ENCODE peak calls at places on chromosomes 13 and 19, in six cellular contexts. One of them, this sample, is unnamed.

GRCh38 chr19:46256855-46257254 is 27.3 kb downstream of the IGFL1 start:
- DNase-seq in lower leg skin: no peak
- DNase-seq in tibial artery: no peak
- DNase-seq in psoas muscle: no peak
- DNase-seq in coronary artery: no peak
- DNase-seq in fibroblast of pulmonary artery: peak
- DNase-seq in this sample: no peak

GRCh38 chr13:95201814-95202521 is 99.3 kb downstream of the ABCC4 start:
- DNase-seq in psoas muscle: no peak
- DNase-seq in fibroblast of pulmonary artery: peak
- DNase-seq in lower leg skin: no peak
- DNase-seq in coronary artery: no peak
- DNase-seq in tibial artery: no peak
- DNase-seq in this sample: no peak

GRCh38 chr13:45850020-45850613 is 1.4 kb downstream of the SIAH3 start:
- DNase-seq in coronary artery: no peak
- DNase-seq in lower leg skin: no peak
- DNase-seq in fibroblast of pulmonary artery: no peak
- DNase-seq in psoas muscle: no peak
- DNase-seq in tibial artery: no peak
- DNase-seq in this sample: no peak

GRCh38 chr19:47778089-47778953 is at the start of gene SELENOW:
- DNase-seq in lower leg skin: peak
- DNase-seq in psoas muscle: peak
- DNase-seq in coronary artery: peak
- DNase-seq in fibroblast of pulmonary artery: peak
- DNase-seq in tibial artery: peak
- DNase-seq in this sample: peak

GRCh38 chr19:51107406-51108065 is 673 bp downstream of the CTU1 start:
- DNase-seq in psoas muscle: no peak
- DNase-seq in fibroblast of pulmonary artery: peak
- DNase-seq in coronary artery: no peak
- DNase-seq in tibial artery: no peak
- DNase-seq in lower leg skin: no peak
- DNase-seq in this sample: no peak

GRCh38 chr19:33303791-33304759 is 1.7 kb upstream of the CEBPA start:
- DNase-seq in psoas muscle: peak
- DNase-seq in lower leg skin: no peak
- DNase-seq in coronary artery: peak
- DNase-seq in fibroblast of pulmonary artery: no peak
- DNase-seq in tibial artery: no peak
- DNase-seq in this sample: no peak

GRCh38 chr19:5678071-5678682 is 2.1 kb downstream of the MICOS13 start:
- DNase-seq in psoas muscle: no peak
- DNase-seq in lower leg skin: no peak
- DNase-seq in tibial artery: no peak
- DNase-seq in fibroblast of pulmonary artery: no peak
- DNase-seq in coronary artery: no peak
- DNase-seq in this sample: no peak

GRCh38 chr19:28746486-28746885 is 466.5 kb downstream of the UQCRFS1 start:
- DNase-seq in tibial artery: no peak
- DNase-seq in coronary artery: no peak
- DNase-seq in lower leg skin: no peak
- DNase-seq in fibroblast of pulmonary artery: no peak
- DNase-seq in psoas muscle: no peak
- DNase-seq in this sample: no peak

GRCh38 chr13:108834193-108834592 is 204.8 kb downstream of the MYO16 start:
- DNase-seq in psoas muscle: no peak
- DNase-seq in tibial artery: no peak
- DNase-seq in fibroblast of pulmonary artery: no peak
- DNase-seq in coronary artery: no peak
- DNase-seq in lower leg skin: no peak
- DNase-seq in this sample: no peak

GRCh38 chr13:23558675-23559536 is 11.3 kb upstream of the TNFRSF19 start:
- DNase-seq in tibial artery: no peak
- DNase-seq in lower leg skin: peak
- DNase-seq in coronary artery: no peak
- DNase-seq in psoas muscle: peak
- DNase-seq in fibroblast of pulmonary artery: peak
- DNase-seq in this sample: peak

GRCh38 chr19:343451-343931 is 1.1 kb downstream of the MIER2 start:
- DNase-seq in coronary artery: no peak
- DNase-seq in psoas muscle: no peak
- DNase-seq in lower leg skin: no peak
- DNase-seq in tibial artery: no peak
- DNase-seq in fibroblast of pulmonary artery: no peak
- DNase-seq in this sample: no peak

GRCh38 chr19:47142779-47143178 is 12.1 kb downstream of the SAE1 start:
- DNase-seq in lower leg skin: no peak
- DNase-seq in psoas muscle: no peak
- DNase-seq in tibial artery: no peak
- DNase-seq in coronary artery: no peak
- DNase-seq in fibroblast of pulmonary artery: no peak
- DNase-seq in this sample: no peak

GRCh38 chr13:112260108-112261055 is 115.8 kb upstream of the SPACA7 start:
- DNase-seq in tibial artery: no peak
- DNase-seq in coronary artery: no peak
- DNase-seq in psoas muscle: peak
- DNase-seq in lower leg skin: peak
- DNase-seq in fibroblast of pulmonary artery: no peak
- DNase-seq in this sample: no peak

GRCh38 chr19:34148672-34149185 is 23.6 kb upstream of the LSM14A start:
- DNase-seq in tibial artery: no peak
- DNase-seq in psoas muscle: no peak
- DNase-seq in lower leg skin: no peak
- DNase-seq in coronary artery: no peak
- DNase-seq in fibroblast of pulmonary artery: no peak
- DNase-seq in this sample: no peak

GRCh38 chr19:32018014-32018413 is 327.4 kb upstream of the ZNF507 start:
- DNase-seq in lower leg skin: no peak
- DNase-seq in tibial artery: no peak
- DNase-seq in psoas muscle: no peak
- DNase-seq in coronary artery: no peak
- DNase-seq in fibroblast of pulmonary artery: no peak
- DNase-seq in this sample: no peak

GRCh38 chr13:34254366-34254765 is 436.4 kb downstream of the RFC3 start:
- DNase-seq in coronary artery: no peak
- DNase-seq in lower leg skin: no peak
- DNase-seq in psoas muscle: no peak
- DNase-seq in fibroblast of pulmonary artery: no peak
- DNase-seq in tibial artery: no peak
- DNase-seq in this sample: no peak

GRCh38 chr19:1467512-1468273 is 11.3 kb downstream of the C19orf25 start:
- DNase-seq in psoas muscle: peak
- DNase-seq in fibroblast of pulmonary artery: no peak
- DNase-seq in tibial artery: no peak
- DNase-seq in lower leg skin: no peak
- DNase-seq in coronary artery: no peak
- DNase-seq in this sample: peak
- H3K4me3 ChIP-seq in psoas muscle: peak
- H3K4me3 ChIP-seq in fibroblast of pulmonary artery: no peak
- H3K4me3 ChIP-seq in tibial artery: no peak
- H3K4me3 ChIP-seq in lower leg skin: no peak
- H3K4me3 ChIP-seq in coronary artery: peak
- H3K4me3 ChIP-seq in this sample: no peak

GRCh38 chr19:7832009-7832408 is 2.0 kb downstream of the EVI5L start:
- DNase-seq in fibroblast of pulmonary artery: no peak
- DNase-seq in tibial artery: no peak
- DNase-seq in coronary artery: no peak
- DNase-seq in lower leg skin: no peak
- DNase-seq in psoas muscle: no peak
- DNase-seq in this sample: no peak

GRCh38 chr19:7830823-7831222 is 805 bp downstream of the EVI5L start:
- DNase-seq in fibroblast of pulmonary artery: no peak
- DNase-seq in psoas muscle: no peak
- DNase-seq in tibial artery: no peak
- DNase-seq in lower leg skin: no peak
- DNase-seq in coronary artery: no peak
- DNase-seq in this sample: no peak

GRCh38 chr19:7830272-7830771 is 304 bp downstream of the EVI5L start:
- DNase-seq in lower leg skin: no peak
- DNase-seq in fibroblast of pulmonary artery: no peak
- DNase-seq in tibial artery: no peak
- DNase-seq in coronary artery: peak
- DNase-seq in psoas muscle: peak
- DNase-seq in this sample: no peak

GRCh38 chr19:7832781-7833180 is 2.8 kb downstream of the EVI5L start:
- DNase-seq in fibroblast of pulmonary artery: peak
- DNase-seq in psoas muscle: no peak
- DNase-seq in coronary artery: no peak
- DNase-seq in tibial artery: no peak
- DNase-seq in lower leg skin: no peak
- DNase-seq in this sample: no peak

GRCh38 chr19:7831452-7831851 is 1.4 kb downstream of the EVI5L start:
- DNase-seq in tibial artery: no peak
- DNase-seq in fibroblast of pulmonary artery: peak
- DNase-seq in coronary artery: no peak
- DNase-seq in psoas muscle: no peak
- DNase-seq in lower leg skin: no peak
- DNase-seq in this sample: no peak
- TF ChIP-seq CTCF in tibial artery: no peak
- TF ChIP-seq CTCF in fibroblast of pulmonary artery: peak
- TF ChIP-seq CTCF in coronary artery: no peak
- TF ChIP-seq CTCF in psoas muscle: no peak
- TF ChIP-seq CTCF in lower leg skin: no peak
- TF ChIP-seq CTCF in this sample: peak

DNA sequence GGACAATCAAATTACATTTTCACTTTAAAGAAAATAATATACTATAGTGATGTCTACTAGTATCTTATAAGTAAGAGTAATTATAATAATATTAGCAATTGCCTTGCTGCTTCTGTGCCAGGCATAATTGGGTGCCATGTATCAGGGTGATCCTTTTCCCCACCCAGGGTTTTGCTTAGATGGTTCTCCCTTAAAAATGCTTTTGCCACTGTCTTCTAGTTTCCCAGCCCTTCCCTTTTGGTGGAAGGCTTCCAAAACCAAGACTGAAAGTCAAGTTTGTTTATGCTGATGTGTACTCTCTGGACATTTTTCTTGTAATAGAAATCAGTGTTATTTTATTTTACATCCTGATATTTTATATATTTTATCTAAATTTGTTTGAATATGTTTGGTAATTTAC is 77.8 kb downstream of the ITGBL1 start:
- DNase-seq in coronary artery: no peak
- DNase-seq in fibroblast of pulmonary artery: no peak
- DNase-seq in tibial artery: no peak
- DNase-seq in lower leg skin: no peak
- DNase-seq in psoas muscle: no peak
- DNase-seq in this sample: no peak
- H3K4me3 ChIP-seq in coronary artery: no peak
- H3K4me3 ChIP-seq in fibroblast of pulmonary artery: no peak
- H3K4me3 ChIP-seq in tibial artery: no peak
- H3K4me3 ChIP-seq in lower leg skin: no peak
- H3K4me3 ChIP-seq in psoas muscle: no peak
- H3K4me3 ChIP-seq in this sample: no peak

GRCh38 chr13:20137875-20138274 is 23.0 kb downstream of the GJA3 start:
- DNase-seq in coronary artery: no peak
- DNase-seq in psoas muscle: no peak
- DNase-seq in tibial artery: no peak
- DNase-seq in fibroblast of pulmonary artery: no peak
- DNase-seq in lower leg skin: no peak
- DNase-seq in this sample: no peak

GRCh38 chr13:20141238-20142018 is 19.4 kb downstream of the GJA3 start:
- DNase-seq in tibial artery: no peak
- DNase-seq in coronary artery: peak
- DNase-seq in psoas muscle: no peak
- DNase-seq in lower leg skin: no peak
- DNase-seq in fibroblast of pulmonary artery: no peak
- DNase-seq in this sample: no peak

GRCh38 chr13:20140487-20140886 is 20.4 kb downstream of the GJA3 start:
- DNase-seq in fibroblast of pulmonary artery: no peak
- DNase-seq in lower leg skin: no peak
- DNase-seq in psoas muscle: no peak
- DNase-seq in coronary artery: peak
- DNase-seq in tibial artery: no peak
- DNase-seq in this sample: no peak

GRCh38 chr13:20134732-20135131 is 26.1 kb downstream of the GJA3 start:
- DNase-seq in coronary artery: no peak
- DNase-seq in tibial artery: no peak
- DNase-seq in psoas muscle: no peak
- DNase-seq in fibroblast of pulmonary artery: no peak
- DNase-seq in lower leg skin: no peak
- DNase-seq in this sample: no peak

DNA sequence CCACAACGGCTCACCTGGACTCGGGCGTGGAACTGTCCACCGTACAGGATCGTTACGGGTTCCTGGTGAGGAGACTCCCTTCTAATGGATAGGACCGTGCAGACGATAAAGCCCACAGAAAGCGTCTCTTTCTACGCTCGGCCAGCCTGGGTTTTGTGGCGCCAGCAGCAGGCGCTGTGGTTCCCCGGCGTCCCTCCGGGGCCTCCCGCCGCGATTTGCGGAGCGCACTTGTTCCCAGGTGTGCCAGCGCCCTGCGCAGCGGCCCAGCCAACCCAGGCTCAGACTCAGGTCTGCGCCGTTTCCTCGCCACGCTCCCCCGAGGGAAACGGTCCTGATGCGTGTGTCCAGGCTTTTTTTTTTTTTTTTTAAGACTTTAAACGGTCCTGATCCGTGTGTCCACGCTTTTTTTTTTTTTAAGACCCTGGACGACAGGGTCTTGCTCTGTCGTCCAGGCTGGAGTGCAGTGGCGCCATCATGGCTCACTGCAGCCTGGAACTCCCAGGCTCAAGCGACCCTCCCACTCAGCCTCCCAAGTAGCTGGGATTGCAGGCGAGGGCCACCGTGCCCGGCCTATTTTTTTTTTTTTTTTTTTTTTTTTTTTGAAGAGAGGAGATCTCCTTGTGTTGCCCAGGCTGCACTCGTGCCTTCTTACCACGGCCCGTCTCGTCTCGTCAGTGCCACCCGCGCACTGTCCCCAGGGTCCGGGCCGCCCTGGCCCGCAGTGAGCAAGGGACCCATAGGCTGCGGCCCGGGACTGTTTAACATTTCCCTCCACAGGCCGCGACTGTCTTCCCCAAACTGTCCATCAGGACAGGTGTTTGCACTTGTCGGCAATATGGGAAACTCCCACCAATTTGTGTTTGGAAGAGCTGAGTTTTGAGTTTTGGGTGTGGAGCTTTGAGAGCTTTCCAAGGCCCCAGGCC is 23.8 kb downstream of the GJA3 start:
- DNase-seq in coronary artery: no peak
- DNase-seq in tibial artery: no peak
- DNase-seq in lower leg skin: no peak
- DNase-seq in psoas muscle: no peak
- DNase-seq in fibroblast of pulmonary artery: peak
- DNase-seq in this sample: peak
- TF ChIP-seq CTCF in coronary artery: no peak
- TF ChIP-seq CTCF in tibial artery: no peak
- TF ChIP-seq CTCF in lower leg skin: no peak
- TF ChIP-seq CTCF in psoas muscle: peak
- TF ChIP-seq CTCF in fibroblast of pulmonary artery: peak
- TF ChIP-seq CTCF in this sample: peak

This sample was measured in GM06990.